ENCODE peak calls at places on chromosome 13, in five cellular contexts. One of them, this sample, is unnamed.

GRCh38 chr13:111868716-111869115 is 198.2 kb upstream of the SOX1 start:
- DNase-seq in K562: no peak
- DNase-seq in IMR-90: no peak
- DNase-seq in A549: no peak
- DNase-seq in GM12878: no peak
- DNase-seq in this sample: no peak

GRCh38 chr13:26721251-26721939 is 39.2 kb downstream of the GPR12 start:
- DNase-seq in K562: no peak
- DNase-seq in IMR-90: no peak
- DNase-seq in A549: peak
- DNase-seq in GM12878: no peak
- DNase-seq in this sample: no peak

GRCh38 chr13:44763604-44764311 is 187.6 kb upstream of the TSC22D1 start:
- DNase-seq in K562: no peak
- DNase-seq in IMR-90: no peak
- DNase-seq in A549: no peak
- DNase-seq in GM12878: no peak
- DNase-seq in this sample: no peak

GRCh38 chr13:98187155-98187726 is 10.2 kb upstream of the RNF113B start:
- DNase-seq in K562: no peak
- DNase-seq in IMR-90: no peak
- DNase-seq in A549: no peak
- DNase-seq in GM12878: no peak
- DNase-seq in this sample: no peak

GRCh38 chr13:21435710-21436151 is 23.4 kb downstream of the ZDHHC20 start:
- DNase-seq in K562: peak
- DNase-seq in IMR-90: peak
- DNase-seq in A549: peak
- DNase-seq in GM12878: peak
- DNase-seq in this sample: no peak

GRCh38 chr13:31749929-31750328 is 10.6 kb downstream of the RXFP2 start:
- DNase-seq in K562: no peak
- DNase-seq in IMR-90: peak
- DNase-seq in A549: no peak
- DNase-seq in GM12878: no peak
- DNase-seq in this sample: no peak

GRCh38 chr13:78317030-78317429 is 286.3 kb downstream of the POU4F1 start:
- DNase-seq in K562: no peak
- DNase-seq in IMR-90: no peak
- DNase-seq in A549: no peak
- DNase-seq in GM12878: no peak
- DNase-seq in this sample: peak

GRCh38 chr13:26919311-26919710 is 158.7 kb upstream of the GPR12 start:
- DNase-seq in K562: no peak
- DNase-seq in IMR-90: no peak
- DNase-seq in A549: no peak
- DNase-seq in GM12878: no peak
- DNase-seq in this sample: no peak

GRCh38 chr13:113145911-113146598 is 12.4 kb upstream of the PROZ start:
- DNase-seq in K562: no peak
- DNase-seq in IMR-90: no peak
- DNase-seq in A549: no peak
- DNase-seq in GM12878: no peak
- DNase-seq in this sample: no peak

GRCh38 chr13:67069117-67069767 is 160.9 kb downstream of the PCDH9 start:
- DNase-seq in K562: no peak
- DNase-seq in IMR-90: peak
- DNase-seq in A549: peak
- DNase-seq in GM12878: no peak
- DNase-seq in this sample: no peak

GRCh38 chr13:26541041-26541440 is 16.4 kb upstream of the WASF3 start:
- DNase-seq in K562: no peak
- DNase-seq in IMR-90: no peak
- DNase-seq in A549: no peak
- DNase-seq in GM12878: no peak
- DNase-seq in this sample: no peak

GRCh38 chr13:93549326-93549855 is 322.8 kb downstream of the GPC6 start:
- DNase-seq in K562: no peak
- DNase-seq in IMR-90: no peak
- DNase-seq in A549: no peak
- DNase-seq in GM12878: no peak
- DNase-seq in this sample: no peak

GRCh38 chr13:99151516-99151915 is 49.1 kb upstream of the UBAC2 start:
- DNase-seq in K562: peak
- DNase-seq in IMR-90: peak
- DNase-seq in A549: peak
- DNase-seq in GM12878: no peak
- DNase-seq in this sample: no peak

GRCh38 chr13:98220188-98220765 is 43.2 kb upstream of the RNF113B start:
- DNase-seq in K562: no peak
- DNase-seq in IMR-90: no peak
- DNase-seq in A549: no peak
- DNase-seq in GM12878: no peak
- DNase-seq in this sample: no peak

GRCh38 chr13:47459512-47459911 is 541.6 kb downstream of the SUCLA2 start:
- DNase-seq in K562: no peak
- DNase-seq in IMR-90: peak
- DNase-seq in A549: no peak
- DNase-seq in GM12878: no peak
- DNase-seq in this sample: peak

GRCh38 chr13:114045113-114045735 is 71.3 kb upstream of the C13orf46 start:
- DNase-seq in K562: no peak
- DNase-seq in IMR-90: no peak
- DNase-seq in A549: no peak
- DNase-seq in GM12878: no peak
- DNase-seq in this sample: no peak

GRCh38 chr13:100341327-100341726 is 247.3 kb downstream of the GGACT start:
- DNase-seq in K562: no peak
- DNase-seq in IMR-90: no peak
- DNase-seq in A549: no peak
- DNase-seq in GM12878: no peak
- DNase-seq in this sample: no peak

GRCh38 chr13:46526763-46527162 is 26.2 kb upstream of the LRCH1 start:
- DNase-seq in K562: no peak
- DNase-seq in IMR-90: no peak
- DNase-seq in A549: no peak
- DNase-seq in GM12878: peak
- DNase-seq in this sample: no peak

GRCh38 chr13:98755116-98755515 is 2.6 kb upstream of the SLC15A1 start:
- DNase-seq in K562: no peak
- DNase-seq in IMR-90: no peak
- DNase-seq in A549: no peak
- DNase-seq in GM12878: no peak
- DNase-seq in this sample: no peak

GRCh38 chr13:97276862-97277269 is 54.7 kb downstream of the MBNL2 start:
- DNase-seq in K562: no peak
- DNase-seq in IMR-90: no peak
- DNase-seq in A549: no peak
- DNase-seq in GM12878: no peak
- DNase-seq in this sample: no peak

GRCh38 chr13:86881390-86881789 is 789.8 kb upstream of the SLITRK5 start:
- DNase-seq in K562: no peak
- DNase-seq in IMR-90: no peak
- DNase-seq in A549: no peak
- DNase-seq in GM12878: no peak
- DNase-seq in this sample: no peak

GRCh38 chr13:79423801-79424642 is 18.0 kb upstream of the RBM26 start:
- DNase-seq in K562: peak
- DNase-seq in IMR-90: peak
- DNase-seq in A549: peak
- DNase-seq in GM12878: no peak
- DNase-seq in this sample: peak

GRCh38 chr13:94505730-94506129 is 26.2 kb upstream of the DCT start:
- DNase-seq in K562: no peak
- DNase-seq in IMR-90: no peak
- DNase-seq in A549: no peak
- DNase-seq in GM12878: no peak
- DNase-seq in this sample: no peak

GRCh38 chr13:59391696-59392095 is 772.0 kb downstream of the DIAPH3 start:
- DNase-seq in K562: peak
- DNase-seq in IMR-90: peak
- DNase-seq in A549: peak
- DNase-seq in GM12878: peak
- DNase-seq in this sample: peak

GRCh38 chr13:38582133-38582532 is 104.7 kb upstream of the FREM2 start:
- DNase-seq in K562: peak
- DNase-seq in IMR-90: peak
- DNase-seq in A549: peak
- DNase-seq in GM12878: no peak
- DNase-seq in this sample: peak

GRCh38 chr13:38262211-38262610 is 87.4 kb upstream of the UFM1 start:
- DNase-seq in K562: no peak
- DNase-seq in IMR-90: no peak
- DNase-seq in A549: no peak
- DNase-seq in GM12878: no peak
- DNase-seq in this sample: no peak

GRCh38 chr13:30033681-30034447 is 183.4 kb upstream of the UBL3 start:
- DNase-seq in K562: no peak
- DNase-seq in IMR-90: peak
- DNase-seq in A549: peak
- DNase-seq in GM12878: no peak
- DNase-seq in this sample: no peak

GRCh38 chr13:32426981-32427851 is 714 bp downstream of the N4BP2L1 start:
- DNase-seq in K562: no peak
- DNase-seq in IMR-90: peak
- DNase-seq in A549: no peak
- DNase-seq in GM12878: no peak
- DNase-seq in this sample: peak

GRCh38 chr13:106752584-106753202 is 184.8 kb upstream of the ARGLU1 start:
- DNase-seq in K562: no peak
- DNase-seq in IMR-90: no peak
- DNase-seq in A549: no peak
- DNase-seq in GM12878: no peak
- DNase-seq in this sample: no peak

DNA sequence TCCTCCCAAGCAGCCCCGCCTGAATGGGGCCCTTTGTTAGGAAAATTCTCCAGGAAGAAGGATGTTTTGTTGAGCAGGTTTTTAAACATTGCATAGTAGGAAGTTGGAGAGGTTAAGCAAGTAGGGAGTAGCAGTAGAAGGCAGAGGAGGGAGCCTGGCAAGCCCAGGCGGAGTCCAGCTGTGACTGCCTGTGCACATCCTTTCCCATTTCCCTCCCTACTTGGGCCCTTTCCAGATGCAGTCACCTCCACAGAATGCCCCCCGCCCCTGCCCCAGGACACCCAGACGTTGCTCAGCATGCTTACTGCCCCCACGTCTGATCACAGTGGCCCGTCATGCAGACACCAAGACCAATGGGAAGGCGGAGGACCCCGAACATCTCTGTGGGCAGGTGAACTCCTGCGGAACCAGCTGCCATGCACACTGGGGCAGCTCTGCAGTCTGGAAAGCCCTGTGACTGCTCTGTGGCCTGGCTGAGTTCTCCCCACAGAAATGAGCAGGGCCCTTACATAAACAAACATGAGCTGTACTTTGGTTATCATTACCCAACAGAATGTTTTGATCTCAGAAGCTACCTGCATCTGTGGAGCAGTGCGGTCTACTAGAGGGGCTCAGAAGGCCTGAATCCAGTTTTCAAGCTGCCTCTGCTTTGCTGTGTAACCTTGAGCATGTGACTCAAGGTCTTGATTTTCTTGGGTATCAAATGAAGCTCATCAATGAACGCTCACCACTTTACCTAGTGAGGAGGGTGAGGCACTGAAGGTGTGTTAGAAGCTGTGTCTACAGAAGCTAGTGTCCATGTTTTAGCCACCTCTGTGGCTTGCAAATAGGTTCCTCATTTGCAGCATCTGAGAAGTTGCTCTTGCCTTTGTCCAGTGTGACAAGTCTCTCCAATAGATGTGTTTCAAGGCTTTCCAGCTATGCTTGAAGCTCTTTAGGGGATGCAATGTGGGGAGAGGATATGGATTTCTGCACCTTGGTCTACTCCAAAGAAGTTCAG is 84.2 kb downstream of the TNFRSF19 start:
- DNase-seq in K562: no peak
- DNase-seq in IMR-90: peak
- DNase-seq in A549: no peak
- DNase-seq in GM12878: no peak
- DNase-seq in this sample: no peak
- TF ChIP-seq RCOR1 in K562: no peak
- TF ChIP-seq RCOR1 in IMR-90: no peak
- TF ChIP-seq RCOR1 in A549: no peak
- TF ChIP-seq RCOR1 in GM12878: no peak
- TF ChIP-seq RCOR1 in this sample: no peak

DNA sequence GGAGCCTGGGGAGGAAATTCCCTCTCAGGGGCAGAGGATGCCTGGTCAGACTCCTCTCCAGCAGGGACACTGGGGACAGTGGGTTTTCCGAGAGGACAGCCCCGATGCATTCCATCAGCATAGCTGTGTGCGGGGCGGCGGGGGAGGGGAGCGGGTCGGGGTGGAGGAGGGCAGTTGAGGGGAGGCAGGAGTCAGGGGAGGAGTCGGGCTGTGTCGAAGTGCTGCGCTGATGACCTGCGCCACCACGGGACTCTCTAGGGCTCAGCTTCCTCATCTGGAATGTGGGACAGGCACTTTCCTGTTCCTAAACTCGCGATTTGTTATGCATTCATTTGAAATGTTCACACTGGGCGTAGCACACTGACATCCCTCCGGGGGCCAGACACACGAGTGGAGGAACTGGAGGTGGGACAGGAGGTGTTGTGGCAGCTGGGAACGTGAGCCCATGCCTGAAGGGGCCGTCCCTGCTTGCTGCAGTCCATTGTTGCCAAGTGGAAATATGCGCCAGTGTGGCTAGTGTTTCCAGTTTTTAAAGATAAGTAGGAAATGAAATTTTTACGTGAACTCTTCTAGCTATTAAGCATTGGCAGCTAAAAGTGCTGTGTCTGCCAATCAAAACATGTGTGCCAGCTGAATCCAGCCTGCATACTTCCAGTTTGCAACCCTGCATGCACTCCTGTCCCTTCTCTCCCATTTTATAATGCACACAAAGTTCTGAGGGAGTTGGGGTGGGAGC is 43.3 kb downstream of the FLT1 start:
- DNase-seq in K562: peak
- DNase-seq in IMR-90: no peak
- DNase-seq in A549: no peak
- DNase-seq in GM12878: no peak
- DNase-seq in this sample: no peak
- TF ChIP-seq RCOR1 in K562: no peak
- TF ChIP-seq RCOR1 in IMR-90: no peak
- TF ChIP-seq RCOR1 in A549: no peak
- TF ChIP-seq RCOR1 in GM12878: no peak
- TF ChIP-seq RCOR1 in this sample: no peak

GRCh38 chr13:109989155-109989554 is 202.8 kb upstream of the IRS2 start:
- DNase-seq in K562: no peak
- DNase-seq in IMR-90: peak
- DNase-seq in A549: no peak
- DNase-seq in GM12878: no peak
- DNase-seq in this sample: no peak
- TF ChIP-seq RCOR1 in K562: no peak
- TF ChIP-seq RCOR1 in IMR-90: no peak
- TF ChIP-seq RCOR1 in A549: no peak
- TF ChIP-seq RCOR1 in GM12878: no peak
- TF ChIP-seq RCOR1 in this sample: no peak

GRCh38 chr13:52743988-52744387 is 4.4 kb upstream of the CNMD start:
- DNase-seq in K562: no peak
- DNase-seq in IMR-90: no peak
- DNase-seq in A549: no peak
- DNase-seq in GM12878: no peak
- DNase-seq in this sample: no peak
- TF ChIP-seq RCOR1 in K562: no peak
- TF ChIP-seq RCOR1 in IMR-90: no peak
- TF ChIP-seq RCOR1 in A549: no peak
- TF ChIP-seq RCOR1 in GM12878: no peak
- TF ChIP-seq RCOR1 in this sample: no peak

GRCh38 chr13:49400755-49401659 is 42.9 kb downstream of the CAB39L start:
- DNase-seq in K562: no peak
- DNase-seq in IMR-90: peak
- DNase-seq in A549: no peak
- DNase-seq in GM12878: no peak
- DNase-seq in this sample: peak
- TF ChIP-seq RCOR1 in K562: no peak
- TF ChIP-seq RCOR1 in IMR-90: no peak
- TF ChIP-seq RCOR1 in A549: no peak
- TF ChIP-seq RCOR1 in GM12878: no peak
- TF ChIP-seq RCOR1 in this sample: no peak